ENCODE peak calls at places on chromosomes 12 and 14, in ten cellular contexts. One of them, this sample, is unnamed.

GRCh38 chr12:49200882-49201594 is 12.2 kb upstream of the TUBA1A start:
- DNase-seq in CD8-positive, alpha-beta memory T cell: peak; percentile 59
- DNase-seq in Caco-2: no peak
- DNase-seq in body of pancreas: no peak
- DNase-seq in adrenal gland: peak; percentile 36
- DNase-seq in PC-9: peak; percentile 78
- DNase-seq in stomach: no peak
- DNase-seq in neural progenitor cell: no peak
- DNase-seq in upper lobe of right lung: no peak
- DNase-seq in left ventricle myocardium inferior: no peak
- DNase-seq in this sample: no peak

GRCh38 chr12:39587247-39587646 is 32.4 kb downstream of the ABCD2 start:
- DNase-seq in CD8-positive, alpha-beta memory T cell: peak; percentile 18
- DNase-seq in Caco-2: no peak
- DNase-seq in body of pancreas: no peak
- DNase-seq in adrenal gland: no peak
- DNase-seq in PC-9: no peak
- DNase-seq in stomach: no peak
- DNase-seq in neural progenitor cell: no peak
- DNase-seq in upper lobe of right lung: no peak
- DNase-seq in left ventricle myocardium inferior: no peak
- DNase-seq in this sample: no peak

GRCh38 chr14:88437659-88438058 is 52.2 kb downstream of the SPATA7 start:
- DNase-seq in CD8-positive, alpha-beta memory T cell: no peak
- DNase-seq in Caco-2: no peak
- DNase-seq in body of pancreas: no peak
- DNase-seq in adrenal gland: no peak
- DNase-seq in PC-9: no peak
- DNase-seq in stomach: no peak
- DNase-seq in neural progenitor cell: peak; percentile 7
- DNase-seq in upper lobe of right lung: no peak
- DNase-seq in left ventricle myocardium inferior: no peak
- DNase-seq in this sample: no peak

GRCh38 chr14:34539407-34540180 is at the start of gene EAPP:
- DNase-seq in CD8-positive, alpha-beta memory T cell: peak; percentile 93
- DNase-seq in Caco-2: peak; percentile 99
- DNase-seq in body of pancreas: peak; percentile 99
- DNase-seq in adrenal gland: peak; percentile 99
- DNase-seq in PC-9: peak; percentile 86
- DNase-seq in stomach: peak; percentile 99
- DNase-seq in neural progenitor cell: peak; percentile 98
- DNase-seq in upper lobe of right lung: peak; percentile 100
- DNase-seq in left ventricle myocardium inferior: peak; percentile 98
- DNase-seq in this sample: peak; percentile 97

GRCh38 chr14:90969493-90970166 is 90.8 kb downstream of the RPS6KA5 start:
- DNase-seq in CD8-positive, alpha-beta memory T cell: no peak
- DNase-seq in Caco-2: no peak
- DNase-seq in body of pancreas: no peak
- DNase-seq in adrenal gland: no peak
- DNase-seq in PC-9: no peak
- DNase-seq in stomach: no peak
- DNase-seq in neural progenitor cell: no peak
- DNase-seq in upper lobe of right lung: no peak
- DNase-seq in left ventricle myocardium inferior: no peak
- DNase-seq in this sample: no peak

GRCh38 chr14:101721951-101722661 is 39.4 kb upstream of the PPP2R5C start:
- DNase-seq in CD8-positive, alpha-beta memory T cell: peak; percentile 93
- DNase-seq in Caco-2: no peak
- DNase-seq in body of pancreas: peak; percentile 24
- DNase-seq in adrenal gland: no peak
- DNase-seq in PC-9: peak; percentile 88
- DNase-seq in stomach: peak; percentile 51
- DNase-seq in neural progenitor cell: no peak
- DNase-seq in upper lobe of right lung: no peak
- DNase-seq in left ventricle myocardium inferior: no peak
- DNase-seq in this sample: peak; percentile 45

GRCh38 chr14:93135399-93135798 is 19.7 kb upstream of the ITPK1 start:
- DNase-seq in CD8-positive, alpha-beta memory T cell: no peak
- DNase-seq in Caco-2: no peak
- DNase-seq in body of pancreas: peak; percentile 82
- DNase-seq in adrenal gland: no peak
- DNase-seq in PC-9: peak; percentile 67
- DNase-seq in stomach: peak; percentile 76
- DNase-seq in neural progenitor cell: no peak
- DNase-seq in upper lobe of right lung: no peak
- DNase-seq in left ventricle myocardium inferior: no peak
- DNase-seq in this sample: no peak

GRCh38 chr12:78210894-78211302 is 380.2 kb downstream of the NAV3 start:
- DNase-seq in CD8-positive, alpha-beta memory T cell: no peak
- DNase-seq in Caco-2: no peak
- DNase-seq in body of pancreas: no peak
- DNase-seq in adrenal gland: no peak
- DNase-seq in PC-9: no peak
- DNase-seq in stomach: no peak
- DNase-seq in neural progenitor cell: no peak
- DNase-seq in upper lobe of right lung: no peak
- DNase-seq in left ventricle myocardium inferior: no peak
- DNase-seq in this sample: no peak

GRCh38 chr14:22923746-22924145 is 4.8 kb upstream of the RBM23 start:
- DNase-seq in CD8-positive, alpha-beta memory T cell: no peak
- DNase-seq in Caco-2: no peak
- DNase-seq in body of pancreas: no peak
- DNase-seq in adrenal gland: no peak
- DNase-seq in PC-9: no peak
- DNase-seq in stomach: no peak
- DNase-seq in neural progenitor cell: no peak
- DNase-seq in upper lobe of right lung: no peak
- DNase-seq in left ventricle myocardium inferior: no peak
- DNase-seq in this sample: no peak

GRCh38 chr14:33602396-33602795 is 348.5 kb downstream of the EGLN3 start:
- DNase-seq in CD8-positive, alpha-beta memory T cell: no peak
- DNase-seq in Caco-2: no peak
- DNase-seq in body of pancreas: no peak
- DNase-seq in adrenal gland: no peak
- DNase-seq in PC-9: no peak
- DNase-seq in stomach: no peak
- DNase-seq in neural progenitor cell: no peak
- DNase-seq in upper lobe of right lung: no peak
- DNase-seq in left ventricle myocardium inferior: no peak
- DNase-seq in this sample: no peak

GRCh38 chr14:58469309-58469708 is 41.8 kb downstream of the KIAA0586 start:
- DNase-seq in CD8-positive, alpha-beta memory T cell: no peak
- DNase-seq in Caco-2: no peak
- DNase-seq in body of pancreas: no peak
- DNase-seq in adrenal gland: no peak
- DNase-seq in PC-9: no peak
- DNase-seq in stomach: no peak
- DNase-seq in neural progenitor cell: no peak
- DNase-seq in upper lobe of right lung: no peak
- DNase-seq in left ventricle myocardium inferior: no peak
- DNase-seq in this sample: no peak

GRCh38 chr12:75922944-75923642 is 108.5 kb downstream of the PHLDA1 start:
- DNase-seq in CD8-positive, alpha-beta memory T cell: no peak
- DNase-seq in Caco-2: no peak
- DNase-seq in body of pancreas: no peak
- DNase-seq in adrenal gland: no peak
- DNase-seq in PC-9: no peak
- DNase-seq in stomach: no peak
- DNase-seq in neural progenitor cell: no peak
- DNase-seq in upper lobe of right lung: no peak
- DNase-seq in left ventricle myocardium inferior: no peak
- DNase-seq in this sample: no peak

GRCh38 chr14:88614218-88614907 is 51.5 kb downstream of the ZC3H14 start:
- DNase-seq in CD8-positive, alpha-beta memory T cell: no peak
- DNase-seq in Caco-2: no peak
- DNase-seq in body of pancreas: no peak
- DNase-seq in adrenal gland: no peak
- DNase-seq in PC-9: no peak
- DNase-seq in stomach: no peak
- DNase-seq in neural progenitor cell: no peak
- DNase-seq in upper lobe of right lung: no peak
- DNase-seq in left ventricle myocardium inferior: no peak
- DNase-seq in this sample: no peak

GRCh38 chr14:105701456-105702274 is 175.3 kb downstream of the TMEM121 start:
- DNase-seq in CD8-positive, alpha-beta memory T cell: no peak
- DNase-seq in Caco-2: peak; percentile 7
- DNase-seq in body of pancreas: no peak
- DNase-seq in adrenal gland: no peak
- DNase-seq in PC-9: no peak
- DNase-seq in stomach: no peak
- DNase-seq in neural progenitor cell: no peak
- DNase-seq in upper lobe of right lung: no peak
- DNase-seq in left ventricle myocardium inferior: no peak
- DNase-seq in this sample: peak; percentile 15

GRCh38 chr14:32230695-32231280 is 27.7 kb upstream of the RNU6-8 start:
- DNase-seq in CD8-positive, alpha-beta memory T cell: no peak
- DNase-seq in Caco-2: no peak
- DNase-seq in body of pancreas: no peak
- DNase-seq in adrenal gland: no peak
- DNase-seq in PC-9: peak; percentile 70
- DNase-seq in stomach: no peak
- DNase-seq in neural progenitor cell: no peak
- DNase-seq in upper lobe of right lung: no peak
- DNase-seq in left ventricle myocardium inferior: no peak
- DNase-seq in this sample: no peak

GRCh38 chr12:132056959-132057358 is 87.2 kb downstream of the DDX51 start:
- DNase-seq in CD8-positive, alpha-beta memory T cell: no peak
- DNase-seq in Caco-2: no peak
- DNase-seq in body of pancreas: no peak
- DNase-seq in adrenal gland: no peak
- DNase-seq in PC-9: no peak
- DNase-seq in stomach: no peak
- DNase-seq in neural progenitor cell: no peak
- DNase-seq in upper lobe of right lung: no peak
- DNase-seq in left ventricle myocardium inferior: no peak
- DNase-seq in this sample: no peak

GRCh38 chr14:75561013-75561432 is 17.4 kb upstream of the FLVCR2 start:
- DNase-seq in CD8-positive, alpha-beta memory T cell: peak; percentile 27
- DNase-seq in Caco-2: peak; percentile 87
- DNase-seq in body of pancreas: peak; percentile 93
- DNase-seq in adrenal gland: peak; percentile 84
- DNase-seq in PC-9: peak; percentile 90
- DNase-seq in stomach: peak; percentile 89
- DNase-seq in neural progenitor cell: peak; percentile 88
- DNase-seq in upper lobe of right lung: peak; percentile 86
- DNase-seq in left ventricle myocardium inferior: peak; percentile 58
- DNase-seq in this sample: no peak

GRCh38 chr14:100532154-100532915 is 54.9 kb downstream of the BEGAIN start:
- DNase-seq in CD8-positive, alpha-beta memory T cell: no peak
- DNase-seq in Caco-2: no peak
- DNase-seq in body of pancreas: peak; percentile 80
- DNase-seq in adrenal gland: peak; percentile 12
- DNase-seq in PC-9: no peak
- DNase-seq in stomach: peak; percentile 10
- DNase-seq in neural progenitor cell: no peak
- DNase-seq in upper lobe of right lung: peak; percentile 28
- DNase-seq in left ventricle myocardium inferior: peak; percentile 4
- DNase-seq in this sample: peak; percentile 24

GRCh38 chr14:96231731-96232130 is 24.3 kb upstream of the BDKRB1 start:
- DNase-seq in CD8-positive, alpha-beta memory T cell: no peak
- DNase-seq in Caco-2: no peak
- DNase-seq in body of pancreas: no peak
- DNase-seq in adrenal gland: no peak
- DNase-seq in PC-9: no peak
- DNase-seq in stomach: no peak
- DNase-seq in neural progenitor cell: no peak
- DNase-seq in upper lobe of right lung: peak; percentile 30
- DNase-seq in left ventricle myocardium inferior: no peak
- DNase-seq in this sample: no peak

GRCh38 chr14:71467419-71467818 is 464.8 kb upstream of the RGS6 start:
- DNase-seq in CD8-positive, alpha-beta memory T cell: no peak
- DNase-seq in Caco-2: no peak
- DNase-seq in body of pancreas: no peak
- DNase-seq in adrenal gland: no peak
- DNase-seq in PC-9: no peak
- DNase-seq in stomach: no peak
- DNase-seq in neural progenitor cell: no peak
- DNase-seq in upper lobe of right lung: no peak
- DNase-seq in left ventricle myocardium inferior: no peak
- DNase-seq in this sample: no peak
- H3K27me3 ChIP-seq in CD8-positive, alpha-beta memory T cell: no peaks in the 10 kb centered on the region
- H3K27me3 ChIP-seq in Caco-2: no peaks in the 10 kb centered on the region
- H3K27me3 ChIP-seq in body of pancreas: no peaks in the 10 kb centered on the region
- H3K27me3 ChIP-seq in adrenal gland: no peaks in the 10 kb centered on the region
- H3K27me3 ChIP-seq in PC-9: no peaks in the 10 kb centered on the region
- H3K27me3 ChIP-seq in stomach: no peaks in the 10 kb centered on the region
- H3K27me3 ChIP-seq in neural progenitor cell: no peaks in the 10 kb centered on the region
- H3K27me3 ChIP-seq in upper lobe of right lung: no peaks in the 10 kb centered on the region
- H3K27me3 ChIP-seq in left ventricle myocardium inferior: no peaks in the 10 kb centered on the region
- H3K27me3 ChIP-seq in this sample: no peaks in the 10 kb centered on the region

GRCh38 chr12:6211421-6211869 is 11.2 kb downstream of the CD9 start:
- DNase-seq in CD8-positive, alpha-beta memory T cell: no peak
- DNase-seq in Caco-2: no peak
- DNase-seq in body of pancreas: no peak
- DNase-seq in adrenal gland: no peak
- DNase-seq in PC-9: peak; percentile 26
- DNase-seq in stomach: no peak
- DNase-seq in neural progenitor cell: no peak
- DNase-seq in upper lobe of right lung: no peak
- DNase-seq in left ventricle myocardium inferior: no peak
- DNase-seq in this sample: no peak
- H3K4me1 ChIP-seq in CD8-positive, alpha-beta memory T cell: no peaks in the 10 kb centered on the region
- H3K4me1 ChIP-seq in Caco-2: peaks cover 8% of the 10 kb centered on the region
- H3K4me1 ChIP-seq in body of pancreas: peaks cover 15% of the 10 kb centered on the region
- H3K4me1 ChIP-seq in adrenal gland: peaks cover 23% of the 10 kb centered on the region
- H3K4me1 ChIP-seq in PC-9: peaks cover 52% of the 10 kb centered on the region
- H3K4me1 ChIP-seq in stomach: peaks cover 60% of the 10 kb centered on the region
- H3K4me1 ChIP-seq in neural progenitor cell: peaks cover 13% of the 10 kb centered on the region
- H3K4me1 ChIP-seq in upper lobe of right lung: peaks cover 67% of the 10 kb centered on the region
- H3K4me1 ChIP-seq in left ventricle myocardium inferior: peaks cover 100% of the 10 kb centered on the region
- H3K4me1 ChIP-seq in this sample: peaks cover 78% of the 10 kb centered on the region

DNA sequence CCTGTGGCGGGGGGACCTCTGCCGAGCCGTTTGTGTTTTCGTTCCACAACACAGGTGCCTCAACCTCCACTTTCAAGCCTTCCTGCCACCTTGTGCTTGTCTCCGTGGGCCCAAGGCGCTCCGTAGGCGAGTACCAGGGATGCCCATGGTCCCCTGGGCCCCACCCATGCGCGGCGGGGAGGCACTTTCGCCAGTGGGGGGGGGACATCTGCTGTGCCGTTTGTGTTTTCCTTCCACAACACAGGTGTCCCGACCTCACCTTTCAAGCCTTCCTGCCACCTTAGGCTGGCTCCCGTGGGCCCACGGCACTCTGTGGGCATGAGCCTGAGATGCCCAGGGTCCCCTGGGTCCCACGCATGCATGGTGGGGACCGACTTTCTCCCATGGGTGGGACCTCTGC is 335.9 kb downstream of the ALG10 start:
- DNase-seq in CD8-positive, alpha-beta memory T cell: no peak
- DNase-seq in Caco-2: no peak
- DNase-seq in body of pancreas: no peak
- DNase-seq in adrenal gland: no peak
- DNase-seq in PC-9: no peak
- DNase-seq in stomach: no peak
- DNase-seq in neural progenitor cell: no peak
- DNase-seq in upper lobe of right lung: no peak
- DNase-seq in left ventricle myocardium inferior: no peak
- DNase-seq in this sample: no peak
- H3K27me3 ChIP-seq in CD8-positive, alpha-beta memory T cell: no peaks in the 10 kb centered on the region
- H3K27me3 ChIP-seq in Caco-2: peaks cover 6% of the 10 kb centered on the region
- H3K27me3 ChIP-seq in body of pancreas: no peaks in the 10 kb centered on the region
- H3K27me3 ChIP-seq in adrenal gland: no peaks in the 10 kb centered on the region
- H3K27me3 ChIP-seq in PC-9: peaks cover 99% of the 10 kb centered on the region
- H3K27me3 ChIP-seq in stomach: no peaks in the 10 kb centered on the region
- H3K27me3 ChIP-seq in neural progenitor cell: no peaks in the 10 kb centered on the region
- H3K27me3 ChIP-seq in upper lobe of right lung: no peaks in the 10 kb centered on the region
- H3K27me3 ChIP-seq in left ventricle myocardium inferior: peaks cover 96% of the 10 kb centered on the region
- H3K27me3 ChIP-seq in this sample: no peaks in the 10 kb centered on the region

GRCh38 chr14:68104518-68104917 is 284.9 kb downstream of the RAD51B start:
- DNase-seq in CD8-positive, alpha-beta memory T cell: no peak
- DNase-seq in Caco-2: no peak
- DNase-seq in body of pancreas: no peak
- DNase-seq in adrenal gland: no peak
- DNase-seq in PC-9: no peak
- DNase-seq in stomach: no peak
- DNase-seq in neural progenitor cell: no peak
- DNase-seq in upper lobe of right lung: no peak
- DNase-seq in left ventricle myocardium inferior: no peak
- DNase-seq in this sample: no peak
- H3K4me1 ChIP-seq in CD8-positive, alpha-beta memory T cell: no peaks in the 10 kb centered on the region
- H3K4me1 ChIP-seq in Caco-2: no peaks in the 10 kb centered on the region
- H3K4me1 ChIP-seq in body of pancreas: peaks cover 12% of the 10 kb centered on the region
- H3K4me1 ChIP-seq in adrenal gland: no peaks in the 10 kb centered on the region
- H3K4me1 ChIP-seq in PC-9: no peaks in the 10 kb centered on the region
- H3K4me1 ChIP-seq in stomach: no peaks in the 10 kb centered on the region
- H3K4me1 ChIP-seq in neural progenitor cell: peaks cover 15% of the 10 kb centered on the region
- H3K4me1 ChIP-seq in upper lobe of right lung: peaks cover 8% of the 10 kb centered on the region
- H3K4me1 ChIP-seq in left ventricle myocardium inferior: peaks cover 18% of the 10 kb centered on the region
- H3K4me1 ChIP-seq in this sample: no peaks in the 10 kb centered on the region